ENCODE peak calls at places on chromosomes 3 and 15, in ten cellular contexts. One of them, this sample, is unnamed.

GRCh38 chr3:37963635-37964034 is 27.0 kb upstream of the VILL start:
- DNase-seq in AG04450: no peak
- DNase-seq in uterus: no peak
- DNase-seq in naive thymus-derived CD4-positive, alpha-beta T cell: no peak
- DNase-seq in bronchial epithelial cell: no peak
- DNase-seq in small intestine: peak
- DNase-seq in fibroblast of lung: no peak
- DNase-seq in IMR-90: no peak
- DNase-seq in left ventricle myocardium inferior: no peak
- DNase-seq in adipocyte: no peak
- DNase-seq in this sample: no peak

GRCh38 chr15:83062768-83063180 is 4.3 kb downstream of the BTBD1 start:
- DNase-seq in AG04450: no peak
- DNase-seq in IMR-90: no peak
- DNase-seq in left ventricle myocardium inferior: no peak
- DNase-seq in adipocyte: no peak
- DNase-seq in uterus: no peak
- DNase-seq in fibroblast of lung: no peak
- DNase-seq in bronchial epithelial cell: no peak
- DNase-seq in naive thymus-derived CD4-positive, alpha-beta T cell: no peak
- DNase-seq in small intestine: no peak
- DNase-seq in this sample: no peak

GRCh38 chr15:101503296-101503599 is 13.7 kb upstream of the PCSK6 start:
- DNase-seq in bronchial epithelial cell: no peak
- DNase-seq in fibroblast of lung: no peak
- DNase-seq in naive thymus-derived CD4-positive, alpha-beta T cell: no peak
- DNase-seq in small intestine: no peak
- DNase-seq in adipocyte: no peak
- DNase-seq in uterus: no peak
- DNase-seq in AG04450: no peak
- DNase-seq in left ventricle myocardium inferior: no peak
- DNase-seq in IMR-90: no peak
- DNase-seq in this sample: no peak

GRCh38 chr15:57064033-57064432 is 145.6 kb downstream of the TCF12 start:
- DNase-seq in small intestine: no peak
- DNase-seq in bronchial epithelial cell: no peak
- DNase-seq in fibroblast of lung: no peak
- DNase-seq in left ventricle myocardium inferior: no peak
- DNase-seq in uterus: no peak
- DNase-seq in naive thymus-derived CD4-positive, alpha-beta T cell: no peak
- DNase-seq in IMR-90: peak
- DNase-seq in adipocyte: peak
- DNase-seq in AG04450: no peak
- DNase-seq in this sample: no peak

GRCh38 chr15:91865903-91866302 is 12.4 kb downstream of the SLCO3A1 start:
- DNase-seq in bronchial epithelial cell: peak
- DNase-seq in uterus: no peak
- DNase-seq in IMR-90: peak
- DNase-seq in AG04450: no peak
- DNase-seq in small intestine: no peak
- DNase-seq in adipocyte: peak
- DNase-seq in naive thymus-derived CD4-positive, alpha-beta T cell: no peak
- DNase-seq in fibroblast of lung: peak
- DNase-seq in left ventricle myocardium inferior: no peak
- DNase-seq in this sample: no peak

GRCh38 chr3:196144383-196145105 is 62.7 kb upstream of the TFRC start:
- DNase-seq in small intestine: no peak
- DNase-seq in uterus: no peak
- DNase-seq in AG04450: peak
- DNase-seq in adipocyte: no peak
- DNase-seq in left ventricle myocardium inferior: no peak
- DNase-seq in naive thymus-derived CD4-positive, alpha-beta T cell: no peak
- DNase-seq in bronchial epithelial cell: peak
- DNase-seq in fibroblast of lung: peak
- DNase-seq in IMR-90: peak
- DNase-seq in this sample: no peak

GRCh38 chr3:10026084-10026890 is at the start of gene FANCD2:
- DNase-seq in uterus: peak
- DNase-seq in IMR-90: peak
- DNase-seq in naive thymus-derived CD4-positive, alpha-beta T cell: peak
- DNase-seq in bronchial epithelial cell: peak
- DNase-seq in small intestine: peak
- DNase-seq in adipocyte: peak
- DNase-seq in left ventricle myocardium inferior: peak
- DNase-seq in AG04450: peak
- DNase-seq in fibroblast of lung: peak
- DNase-seq in this sample: peak

GRCh38 chr3:156207802-156208685 is 87.7 kb downstream of the KCNAB1 start:
- DNase-seq in uterus: no peak
- DNase-seq in fibroblast of lung: peak
- DNase-seq in naive thymus-derived CD4-positive, alpha-beta T cell: no peak
- DNase-seq in bronchial epithelial cell: peak
- DNase-seq in AG04450: peak
- DNase-seq in small intestine: no peak
- DNase-seq in adipocyte: no peak
- DNase-seq in IMR-90: peak
- DNase-seq in left ventricle myocardium inferior: no peak
- DNase-seq in this sample: no peak

GRCh38 chr3:127690823-127691452 is 18.2 kb downstream of the ABTB1 start:
- DNase-seq in AG04450: no peak
- DNase-seq in uterus: no peak
- DNase-seq in left ventricle myocardium inferior: peak
- DNase-seq in fibroblast of lung: peak
- DNase-seq in adipocyte: peak
- DNase-seq in bronchial epithelial cell: peak
- DNase-seq in small intestine: peak
- DNase-seq in IMR-90: peak
- DNase-seq in naive thymus-derived CD4-positive, alpha-beta T cell: no peak
- DNase-seq in this sample: no peak

DNA sequence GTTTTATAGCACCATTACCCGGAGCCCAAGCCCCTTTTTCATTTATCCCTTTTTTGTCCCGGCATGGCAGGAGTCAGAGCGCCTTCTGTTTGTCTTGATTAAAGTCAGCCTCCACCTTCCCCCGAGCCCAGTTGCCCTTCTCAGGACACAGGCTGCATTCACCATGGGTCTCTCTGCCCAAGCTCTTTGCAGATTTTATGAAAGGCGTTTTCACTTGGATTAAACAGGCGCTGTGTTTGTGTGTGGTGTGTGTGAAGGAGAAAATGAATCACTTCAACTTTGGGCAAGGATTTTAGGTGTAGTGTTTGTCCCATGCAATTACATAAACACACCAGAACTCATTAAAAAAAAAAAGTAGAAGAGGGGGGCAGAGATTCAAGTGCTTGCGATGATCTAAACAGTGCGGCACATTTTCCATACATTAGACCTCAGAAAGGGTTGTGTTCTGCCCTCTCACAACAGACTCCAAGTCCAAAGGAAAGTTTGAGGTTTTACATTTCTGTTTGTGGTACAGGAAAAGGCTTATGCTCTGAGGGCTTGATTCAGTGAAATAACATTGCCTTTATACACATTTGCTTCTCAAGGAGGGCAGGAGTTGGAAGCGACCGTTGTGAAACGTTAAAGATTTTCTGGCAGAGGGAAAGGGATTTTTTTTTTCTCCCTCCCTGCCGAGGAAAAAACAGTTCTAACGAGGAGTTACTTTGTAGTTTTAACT is 14.5 kb upstream of the IL16 start:
- DNase-seq in bronchial epithelial cell: no peak
- DNase-seq in uterus: no peak
- DNase-seq in small intestine: no peak
- DNase-seq in left ventricle myocardium inferior: no peak
- DNase-seq in naive thymus-derived CD4-positive, alpha-beta T cell: no peak
- DNase-seq in AG04450: no peak
- DNase-seq in IMR-90: peak
- DNase-seq in adipocyte: peak
- DNase-seq in fibroblast of lung: peak
- DNase-seq in this sample: peak
- H3K4me3 ChIP-seq in bronchial epithelial cell: no peak
- H3K4me3 ChIP-seq in uterus: peak
- H3K4me3 ChIP-seq in small intestine: no peak
- H3K4me3 ChIP-seq in left ventricle myocardium inferior: peak
- H3K4me3 ChIP-seq in naive thymus-derived CD4-positive, alpha-beta T cell: no peak
- H3K4me3 ChIP-seq in AG04450: peak
- H3K4me3 ChIP-seq in IMR-90: peak
- H3K4me3 ChIP-seq in adipocyte: peak
- H3K4me3 ChIP-seq in fibroblast of lung: peak
- H3K4me3 ChIP-seq in this sample: peak

GRCh38 chr15:67104453-67104852 is 39.1 kb downstream of the SMAD3 start:
- DNase-seq in AG04450: no peak
- DNase-seq in IMR-90: no peak
- DNase-seq in adipocyte: no peak
- DNase-seq in bronchial epithelial cell: no peak
- DNase-seq in small intestine: no peak
- DNase-seq in naive thymus-derived CD4-positive, alpha-beta T cell: no peak
- DNase-seq in fibroblast of lung: no peak
- DNase-seq in uterus: no peak
- DNase-seq in left ventricle myocardium inferior: no peak
- DNase-seq in this sample: no peak

GRCh38 chr15:67103432-67103831 is 38.0 kb downstream of the SMAD3 start:
- DNase-seq in fibroblast of lung: no peak
- DNase-seq in IMR-90: no peak
- DNase-seq in uterus: no peak
- DNase-seq in adipocyte: no peak
- DNase-seq in naive thymus-derived CD4-positive, alpha-beta T cell: no peak
- DNase-seq in bronchial epithelial cell: no peak
- DNase-seq in small intestine: no peak
- DNase-seq in left ventricle myocardium inferior: no peak
- DNase-seq in AG04450: no peak
- DNase-seq in this sample: no peak

GRCh38 chr15:67103021-67103420 is 37.6 kb downstream of the SMAD3 start:
- DNase-seq in AG04450: no peak
- DNase-seq in IMR-90: no peak
- DNase-seq in naive thymus-derived CD4-positive, alpha-beta T cell: no peak
- DNase-seq in uterus: no peak
- DNase-seq in adipocyte: no peak
- DNase-seq in bronchial epithelial cell: no peak
- DNase-seq in fibroblast of lung: no peak
- DNase-seq in small intestine: no peak
- DNase-seq in left ventricle myocardium inferior: no peak
- DNase-seq in this sample: no peak

GRCh38 chr15:67105065-67105951 is 39.9 kb downstream of the SMAD3 start:
- DNase-seq in AG04450: peak
- DNase-seq in naive thymus-derived CD4-positive, alpha-beta T cell: no peak
- DNase-seq in fibroblast of lung: peak
- DNase-seq in small intestine: peak
- DNase-seq in left ventricle myocardium inferior: no peak
- DNase-seq in IMR-90: peak
- DNase-seq in adipocyte: peak
- DNase-seq in uterus: peak
- DNase-seq in bronchial epithelial cell: peak
- DNase-seq in this sample: no peak

GRCh38 chr15:67103869-67104268 is 38.5 kb downstream of the SMAD3 start:
- DNase-seq in bronchial epithelial cell: no peak
- DNase-seq in fibroblast of lung: no peak
- DNase-seq in IMR-90: no peak
- DNase-seq in adipocyte: no peak
- DNase-seq in naive thymus-derived CD4-positive, alpha-beta T cell: no peak
- DNase-seq in small intestine: no peak
- DNase-seq in uterus: no peak
- DNase-seq in left ventricle myocardium inferior: no peak
- DNase-seq in AG04450: no peak
- DNase-seq in this sample: peak
- H3K4me3 ChIP-seq in bronchial epithelial cell: no peak
- H3K4me3 ChIP-seq in fibroblast of lung: no peak
- H3K4me3 ChIP-seq in IMR-90: no peak
- H3K4me3 ChIP-seq in adipocyte: no peak
- H3K4me3 ChIP-seq in naive thymus-derived CD4-positive, alpha-beta T cell: peak
- H3K4me3 ChIP-seq in small intestine: no peak
- H3K4me3 ChIP-seq in uterus: no peak
- H3K4me3 ChIP-seq in left ventricle myocardium inferior: peak
- H3K4me3 ChIP-seq in AG04450: no peak
- H3K4me3 ChIP-seq in this sample: peak

GRCh38 chr15:38129531-38130199 is 123.0 kb upstream of the SPRED1 start:
- DNase-seq in left ventricle myocardium inferior: peak
- DNase-seq in AG04450: peak
- DNase-seq in adipocyte: peak
- DNase-seq in bronchial epithelial cell: peak
- DNase-seq in small intestine: peak
- DNase-seq in naive thymus-derived CD4-positive, alpha-beta T cell: no peak
- DNase-seq in fibroblast of lung: peak
- DNase-seq in IMR-90: peak
- DNase-seq in uterus: peak
- DNase-seq in this sample: no peak

GRCh38 chr15:38128389-38128788 is 124.2 kb upstream of the SPRED1 start:
- DNase-seq in fibroblast of lung: peak
- DNase-seq in IMR-90: peak
- DNase-seq in adipocyte: peak
- DNase-seq in left ventricle myocardium inferior: no peak
- DNase-seq in bronchial epithelial cell: peak
- DNase-seq in small intestine: no peak
- DNase-seq in naive thymus-derived CD4-positive, alpha-beta T cell: no peak
- DNase-seq in uterus: no peak
- DNase-seq in AG04450: no peak
- DNase-seq in this sample: no peak

GRCh38 chr15:38130739-38131498 is 121.7 kb upstream of the SPRED1 start:
- DNase-seq in AG04450: peak
- DNase-seq in naive thymus-derived CD4-positive, alpha-beta T cell: no peak
- DNase-seq in uterus: peak
- DNase-seq in IMR-90: peak
- DNase-seq in small intestine: peak
- DNase-seq in fibroblast of lung: peak
- DNase-seq in bronchial epithelial cell: peak
- DNase-seq in adipocyte: peak
- DNase-seq in left ventricle myocardium inferior: peak
- DNase-seq in this sample: peak

GRCh38 chr15:38127306-38127731 is 125.3 kb upstream of the SPRED1 start:
- DNase-seq in naive thymus-derived CD4-positive, alpha-beta T cell: no peak
- DNase-seq in fibroblast of lung: peak
- DNase-seq in bronchial epithelial cell: peak
- DNase-seq in small intestine: peak
- DNase-seq in left ventricle myocardium inferior: no peak
- DNase-seq in IMR-90: peak
- DNase-seq in adipocyte: peak
- DNase-seq in AG04450: no peak
- DNase-seq in uterus: no peak
- DNase-seq in this sample: no peak

DNA sequence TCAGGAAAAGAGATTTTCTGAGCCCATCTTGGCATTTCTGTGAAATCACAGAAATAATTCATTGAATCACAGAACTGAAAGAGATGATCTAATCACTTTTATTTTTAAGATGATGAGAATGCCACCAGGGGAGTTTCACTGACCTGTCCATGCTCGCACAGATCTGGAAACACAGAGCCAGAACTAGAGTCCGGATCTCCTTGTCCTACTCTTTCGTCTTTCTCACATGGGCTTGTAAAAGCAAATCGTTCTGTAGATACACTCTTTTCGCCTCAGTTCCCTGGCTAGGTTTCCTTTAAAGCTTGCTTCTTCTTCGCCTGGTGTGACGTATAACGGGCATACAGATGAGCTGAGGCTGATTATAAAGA is 122.5 kb upstream of the SPRED1 start:
- DNase-seq in adipocyte: peak
- DNase-seq in uterus: no peak
- DNase-seq in bronchial epithelial cell: peak
- DNase-seq in small intestine: no peak
- DNase-seq in AG04450: peak
- DNase-seq in fibroblast of lung: no peak
- DNase-seq in naive thymus-derived CD4-positive, alpha-beta T cell: no peak
- DNase-seq in IMR-90: no peak
- DNase-seq in left ventricle myocardium inferior: no peak
- DNase-seq in this sample: no peak
- H3K4me3 ChIP-seq in adipocyte: peak
- H3K4me3 ChIP-seq in uterus: peak
- H3K4me3 ChIP-seq in bronchial epithelial cell: no peak
- H3K4me3 ChIP-seq in small intestine: no peak
- H3K4me3 ChIP-seq in AG04450: peak
- H3K4me3 ChIP-seq in fibroblast of lung: peak
- H3K4me3 ChIP-seq in naive thymus-derived CD4-positive, alpha-beta T cell: no peak
- H3K4me3 ChIP-seq in IMR-90: peak
- H3K4me3 ChIP-seq in left ventricle myocardium inferior: peak
- H3K4me3 ChIP-seq in this sample: no peak

GRCh38 chr15:24857094-24857437 is 97.7 kb upstream of the SNRPN start:
- DNase-seq in AG04450: no peak
- DNase-seq in bronchial epithelial cell: no peak
- DNase-seq in small intestine: no peak
- DNase-seq in left ventricle myocardium inferior: no peak
- DNase-seq in naive thymus-derived CD4-positive, alpha-beta T cell: no peak
- DNase-seq in IMR-90: peak
- DNase-seq in uterus: no peak
- DNase-seq in adipocyte: no peak
- DNase-seq in fibroblast of lung: no peak
- DNase-seq in this sample: no peak
- H3K4me3 ChIP-seq in AG04450: peak
- H3K4me3 ChIP-seq in bronchial epithelial cell: no peak
- H3K4me3 ChIP-seq in small intestine: no peak
- H3K4me3 ChIP-seq in left ventricle myocardium inferior: peak
- H3K4me3 ChIP-seq in naive thymus-derived CD4-positive, alpha-beta T cell: no peak
- H3K4me3 ChIP-seq in IMR-90: peak
- H3K4me3 ChIP-seq in uterus: no peak
- H3K4me3 ChIP-seq in adipocyte: no peak
- H3K4me3 ChIP-seq in fibroblast of lung: no peak
- H3K4me3 ChIP-seq in this sample: no peak